ENCODE peak calls at places on chromosomes 6 and 20, in six cellular contexts. A is activated T-helper 9 cell treated with anti-CD3 and anti-CD28 coated beads, Interleukin-2, amount 50 U/mL, for 16 hours; K is activated effector memory CD4-positive, alpha-beta T cell treated with anti-CD3 and anti-CD28 coated beads, Interleukin-2, amount 50 U/mL, for 16 hours; S is dorsolateral prefrontal cortex; G is epithelial cell of proximal tubule; Q is NCI-H1694. B is an unnamed sample.

GRCh38 chr6:117072781-117073180 is 192.6 kb upstream of the VGLL2 start:
- DNase-seq in A (no peak), K (no peak), S (no peak), G (no peak), Q (no peak), B (no peak)

GRCh38 chr6:121395736-121396135 is 39.7 kb upstream of the GJA1 start:
- DNase-seq in A (no peak), K (no peak), S (no peak), G (no peak), Q (no peak), B (no peak)

GRCh38 chr6:33974030-33974429 is 170.2 kb upstream of the MLN start:
- DNase-seq in A (no peak), K (no peak), S (no peak), G (no peak), Q (no peak), B (no peak)

GRCh38 chr6:13466304-13467215 is 20.8 kb downstream of the GFOD1 start:
- DNase-seq in A (no peak), K (peak), S (no peak), G (no peak), Q (no peak), B (no peak)

GRCh38 chr6:39137235-39137634 is 22.2 kb upstream of the SAYSD1 start:
- DNase-seq in A (no peak), K (no peak), S (no peak), G (no peak), Q (no peak), B (peak)

GRCh38 chr6:20664250-20664649 is 130.0 kb downstream of the CDKAL1 start:
- DNase-seq in A (no peak), K (no peak), S (no peak), G (no peak), Q (no peak), B (no peak)

GRCh38 chr20:32674362-32674789 is 635 bp upstream of the C20orf203 start:
- DNase-seq in A (peak), K (peak), S (no peak), G (no peak), Q (peak), B (peak)

GRCh38 chr6:49906511-49906910 is 40.2 kb upstream of the CRISP1 start:
- DNase-seq in A (no peak), K (no peak), S (peak), G (no peak), Q (peak), B (no peak)

GRCh38 chr20:49964964-49965780 is 17.6 kb upstream of the SNAI1 start:
- DNase-seq in A (no peak), K (no peak), S (no peak), G (no peak), Q (peak), B (no peak)

GRCh38 chr6:147904416-147904815 is 395.9 kb downstream of the SAMD5 start:
- DNase-seq in A (no peak), K (no peak), S (no peak), G (no peak), Q (no peak), B (no peak)

GRCh38 chr6:16657768-16658167 is 103.5 kb downstream of the ATXN1 start:
- DNase-seq in A (no peak), K (no peak), S (no peak), G (no peak), Q (no peak), B (no peak)

GRCh38 chr6:127102299-127102698 is 16.2 kb upstream of the RSPO3 start:
- DNase-seq in A (no peak), K (no peak), S (no peak), G (peak), Q (no peak), B (no peak)

GRCh38 chr20:23700931-23701330 is 12.1 kb upstream of the CST4 start:
- DNase-seq in A (no peak), K (no peak), S (no peak), G (no peak), Q (no peak), B (no peak)

GRCh38 chr20:19903168-19903676 is 113.9 kb upstream of the NAA20 start:
- DNase-seq in A (no peak), K (no peak), S (no peak), G (no peak), Q (no peak), B (no peak)

GRCh38 chr20:48008850-48009535 is 223.7 kb upstream of the SULF2 start:
- DNase-seq in A (no peak), K (no peak), S (no peak), G (no peak), Q (no peak), B (no peak)

GRCh38 chr6:7505196-7505699 is 36.2 kb upstream of the DSP start:
- DNase-seq in A (no peak), K (no peak), S (peak), G (peak), Q (peak), B (no peak)

GRCh38 chr20:57808266-57808866 is 98.6 kb upstream of the PMEPA1 start:
- DNase-seq in A (no peak), K (no peak), S (no peak), G (no peak), Q (no peak), B (no peak)

GRCh38 chr20:8545212-8545611 is 413.1 kb downstream of the PLCB1 start:
- DNase-seq in A (no peak), K (no peak), S (no peak), G (no peak), Q (no peak), B (no peak)

GRCh38 chr20:35462351-35462750 is 7.0 kb downstream of the CEP250 start:
- DNase-seq in A (no peak), K (no peak), S (no peak), G (no peak), Q (peak), B (no peak)

GRCh38 chr6:63923139-63923739 is 287.6 kb downstream of the PHF3 start:
- DNase-seq in A (no peak), K (no peak), S (no peak), G (no peak), Q (peak), B (no peak)

GRCh38 chr6:170470673-170471072 is 82.4 kb downstream of the PSMB1 start:
- DNase-seq in A (no peak), K (no peak), S (no peak), G (no peak), Q (no peak), B (no peak)

GRCh38 chr6:13729891-13730290 is 18.3 kb upstream of the RANBP9 start:
- DNase-seq in A (no peak), K (no peak), S (no peak), G (no peak), Q (no peak), B (no peak)

GRCh38 chr20:33232486-33233072 is 3.2 kb upstream of the BPIFA1 start:
- DNase-seq in A (no peak), K (no peak), S (no peak), G (no peak), Q (no peak), B (no peak)

GRCh38 chr20:64068381-64069208 is 5.6 kb downstream of the TCEA2 start:
- DNase-seq in A (no peak), K (no peak), S (no peak), G (no peak), Q (no peak), B (no peak)

GRCh38 chr6:85431271-85431670 is 18.6 kb upstream of the NT5E start:
- DNase-seq in A (no peak), K (no peak), S (no peak), G (no peak), Q (no peak), B (no peak)

GRCh38 chr6:53361549-53362031 is 12.8 kb upstream of the ELOVL5 start:
- DNase-seq in A (peak), K (peak), S (peak), G (peak), Q (no peak), B (no peak)

GRCh38 chr6:130964808-130965604 is 98.0 kb downstream of the EPB41L2 start:
- DNase-seq in A (no peak), K (no peak), S (no peak), G (no peak), Q (no peak), B (no peak)

GRCh38 chr6:27237089-27237723 is 10.3 kb upstream of the PRSS16 start:
- DNase-seq in A (no peak), K (peak), S (no peak), G (no peak), Q (no peak), B (no peak)

GRCh38 chr20:59749293-59749680 is 144.9 kb downstream of the PHACTR3 start:
- DNase-seq in A (no peak), K (no peak), S (no peak), G (no peak), Q (no peak), B (no peak)

GRCh38 chr6:37785688-37786270 is 33.7 kb upstream of the ZFAND3 start:
- DNase-seq in A (no peak), K (no peak), S (peak), G (no peak), Q (no peak), B (no peak)

GRCh38 chr6:161292145-161292544 is 18.3 kb upstream of the AGPAT4 start:
- DNase-seq in A (no peak), K (no peak), S (no peak), G (no peak), Q (no peak), B (no peak)